ENCODE peak calls at places on chromosomes 7 and 10, in eight cellular contexts. One of them, this sample, is unnamed.
A peak's percentile ranks its signal among the peaks of the same experiment; 100 is the strongest.

GRCh38 chr10:2477154-2477553 is 590.2 kb upstream of the PFKP start:
- DNase-seq in stimulated activated CD4-positive, alpha-beta T cell treated with anti-CD3 and anti-CD28 coated beads, Interleukin-2, amount 100 ng/mL, for 48 hours: no peak
- DNase-seq in IMR-90: no peak
- DNase-seq in NCI-H2081: peak; percentile 18
- DNase-seq in GM23248: no peak
- DNase-seq in HS-5: no peak
- DNase-seq in amniotic epithelial cell: no peak
- DNase-seq in NCI-H2171: peak; percentile 45
- DNase-seq in this sample: no peak

GRCh38 chr7:101990811-101991418 is 173.5 kb downstream of the CUX1 start:
- DNase-seq in stimulated activated CD4-positive, alpha-beta T cell treated with anti-CD3 and anti-CD28 coated beads, Interleukin-2, amount 100 ng/mL, for 48 hours: no peak
- DNase-seq in IMR-90: no peak
- DNase-seq in NCI-H2081: no peak
- DNase-seq in GM23248: no peak
- DNase-seq in HS-5: no peak
- DNase-seq in amniotic epithelial cell: no peak
- DNase-seq in NCI-H2171: no peak
- DNase-seq in this sample: no peak

GRCh38 chr7:19964198-19964597 is 190.8 kb upstream of the TMEM196 start:
- DNase-seq in stimulated activated CD4-positive, alpha-beta T cell treated with anti-CD3 and anti-CD28 coated beads, Interleukin-2, amount 100 ng/mL, for 48 hours: no peak
- DNase-seq in IMR-90: no peak
- DNase-seq in NCI-H2081: no peak
- DNase-seq in GM23248: peak; percentile 88
- DNase-seq in HS-5: no peak
- DNase-seq in amniotic epithelial cell: peak; percentile 55
- DNase-seq in NCI-H2171: no peak
- DNase-seq in this sample: no peak

GRCh38 chr7:79281406-79281805 is 172.1 kb downstream of the MAGI2 start:
- DNase-seq in stimulated activated CD4-positive, alpha-beta T cell treated with anti-CD3 and anti-CD28 coated beads, Interleukin-2, amount 100 ng/mL, for 48 hours: no peak
- DNase-seq in IMR-90: no peak
- DNase-seq in NCI-H2081: no peak
- DNase-seq in GM23248: peak; percentile 36
- DNase-seq in HS-5: no peak
- DNase-seq in amniotic epithelial cell: no peak
- DNase-seq in NCI-H2171: no peak
- DNase-seq in this sample: no peak

GRCh38 chr10:91410638-91411367 is 659 bp downstream of the HECTD2 start:
- DNase-seq in stimulated activated CD4-positive, alpha-beta T cell treated with anti-CD3 and anti-CD28 coated beads, Interleukin-2, amount 100 ng/mL, for 48 hours: no peak
- DNase-seq in IMR-90: peak; percentile 63
- DNase-seq in NCI-H2081: no peak
- DNase-seq in GM23248: peak; percentile 78
- DNase-seq in HS-5: no peak
- DNase-seq in amniotic epithelial cell: peak; percentile 58
- DNase-seq in NCI-H2171: no peak
- DNase-seq in this sample: no peak

GRCh38 chr7:12970626-12971025 is 283.2 kb downstream of the ARL4A start:
- DNase-seq in stimulated activated CD4-positive, alpha-beta T cell treated with anti-CD3 and anti-CD28 coated beads, Interleukin-2, amount 100 ng/mL, for 48 hours: no peak
- DNase-seq in IMR-90: peak; percentile 4
- DNase-seq in NCI-H2081: no peak
- DNase-seq in GM23248: no peak
- DNase-seq in HS-5: no peak
- DNase-seq in amniotic epithelial cell: peak; percentile 10
- DNase-seq in NCI-H2171: no peak
- DNase-seq in this sample: no peak

GRCh38 chr7:67371429-67372305 is 375.0 kb downstream of the TYW1 start:
- DNase-seq in stimulated activated CD4-positive, alpha-beta T cell treated with anti-CD3 and anti-CD28 coated beads, Interleukin-2, amount 100 ng/mL, for 48 hours: peak; percentile 54
- DNase-seq in IMR-90: peak; percentile 66
- DNase-seq in NCI-H2081: peak; percentile 79
- DNase-seq in GM23248: peak; percentile 75
- DNase-seq in HS-5: peak; percentile 26
- DNase-seq in amniotic epithelial cell: peak; percentile 51
- DNase-seq in NCI-H2171: peak; percentile 81
- DNase-seq in this sample: peak; percentile 41

GRCh38 chr7:127375626-127376025 is 16.9 kb downstream of the ZNF800 start:
- DNase-seq in stimulated activated CD4-positive, alpha-beta T cell treated with anti-CD3 and anti-CD28 coated beads, Interleukin-2, amount 100 ng/mL, for 48 hours: no peak
- DNase-seq in IMR-90: no peak
- DNase-seq in NCI-H2081: no peak
- DNase-seq in GM23248: peak; percentile 25
- DNase-seq in HS-5: no peak
- DNase-seq in amniotic epithelial cell: no peak
- DNase-seq in NCI-H2171: no peak
- DNase-seq in this sample: no peak

GRCh38 chr10:33005322-33006282 is 47.6 kb upstream of the ITGB1 start:
- DNase-seq in stimulated activated CD4-positive, alpha-beta T cell treated with anti-CD3 and anti-CD28 coated beads, Interleukin-2, amount 100 ng/mL, for 48 hours: no peak
- DNase-seq in IMR-90: peak; percentile 98
- DNase-seq in NCI-H2081: peak; percentile 37
- DNase-seq in GM23248: peak; percentile 99
- DNase-seq in HS-5: peak; percentile 80
- DNase-seq in amniotic epithelial cell: peak; percentile 99
- DNase-seq in NCI-H2171: no peak
- DNase-seq in this sample: peak; percentile 77

GRCh38 chr10:46550076-46550790 is 6.2 kb downstream of the GPRIN2 start:
- DNase-seq in stimulated activated CD4-positive, alpha-beta T cell treated with anti-CD3 and anti-CD28 coated beads, Interleukin-2, amount 100 ng/mL, for 48 hours: no peak
- DNase-seq in IMR-90: no peak
- DNase-seq in NCI-H2081: no peak
- DNase-seq in GM23248: no peak
- DNase-seq in HS-5: no peak
- DNase-seq in amniotic epithelial cell: no peak
- DNase-seq in NCI-H2171: no peak
- DNase-seq in this sample: peak; percentile 11

GRCh38 chr7:72446566-72447462 is 34.7 kb upstream of the CALN1 start:
- DNase-seq in stimulated activated CD4-positive, alpha-beta T cell treated with anti-CD3 and anti-CD28 coated beads, Interleukin-2, amount 100 ng/mL, for 48 hours: no peak
- DNase-seq in IMR-90: no peak
- DNase-seq in NCI-H2081: no peak
- DNase-seq in GM23248: no peak
- DNase-seq in HS-5: no peak
- DNase-seq in amniotic epithelial cell: no peak
- DNase-seq in NCI-H2171: no peak
- DNase-seq in this sample: no peak

GRCh38 chr7:114865564-114865963 is 56.3 kb upstream of the MDFIC start:
- DNase-seq in stimulated activated CD4-positive, alpha-beta T cell treated with anti-CD3 and anti-CD28 coated beads, Interleukin-2, amount 100 ng/mL, for 48 hours: peak; percentile 54
- DNase-seq in IMR-90: peak; percentile 64
- DNase-seq in NCI-H2081: peak; percentile 14
- DNase-seq in GM23248: peak; percentile 71
- DNase-seq in HS-5: no peak
- DNase-seq in amniotic epithelial cell: peak; percentile 55
- DNase-seq in NCI-H2171: peak; percentile 3
- DNase-seq in this sample: peak; percentile 56

GRCh38 chr7:76396039-76396732 is 13.3 kb downstream of the SSC4D start:
- DNase-seq in stimulated activated CD4-positive, alpha-beta T cell treated with anti-CD3 and anti-CD28 coated beads, Interleukin-2, amount 100 ng/mL, for 48 hours: no peak
- DNase-seq in IMR-90: no peak
- DNase-seq in NCI-H2081: peak; percentile 23
- DNase-seq in GM23248: no peak
- DNase-seq in HS-5: no peak
- DNase-seq in amniotic epithelial cell: no peak
- DNase-seq in NCI-H2171: peak; percentile 44
- DNase-seq in this sample: no peak

GRCh38 chr10:122830965-122831353 is 14.7 kb downstream of the CUZD1 start:
- DNase-seq in stimulated activated CD4-positive, alpha-beta T cell treated with anti-CD3 and anti-CD28 coated beads, Interleukin-2, amount 100 ng/mL, for 48 hours: no peak
- DNase-seq in IMR-90: no peak
- DNase-seq in NCI-H2081: no peak
- DNase-seq in GM23248: no peak
- DNase-seq in HS-5: no peak
- DNase-seq in amniotic epithelial cell: no peak
- DNase-seq in NCI-H2171: no peak
- DNase-seq in this sample: no peak

GRCh38 chr7:126699707-126700106 is 553.0 kb downstream of the GRM8 start:
- DNase-seq in stimulated activated CD4-positive, alpha-beta T cell treated with anti-CD3 and anti-CD28 coated beads, Interleukin-2, amount 100 ng/mL, for 48 hours: no peak
- DNase-seq in IMR-90: no peak
- DNase-seq in NCI-H2081: no peak
- DNase-seq in GM23248: no peak
- DNase-seq in HS-5: no peak
- DNase-seq in amniotic epithelial cell: no peak
- DNase-seq in NCI-H2171: peak; percentile 23
- DNase-seq in this sample: no peak

GRCh38 chr10:31751401-31752080 is 177.1 kb downstream of the ARHGAP12 start:
- DNase-seq in stimulated activated CD4-positive, alpha-beta T cell treated with anti-CD3 and anti-CD28 coated beads, Interleukin-2, amount 100 ng/mL, for 48 hours: no peak
- DNase-seq in IMR-90: no peak
- DNase-seq in NCI-H2081: no peak
- DNase-seq in GM23248: no peak
- DNase-seq in HS-5: no peak
- DNase-seq in amniotic epithelial cell: no peak
- DNase-seq in NCI-H2171: no peak
- DNase-seq in this sample: peak; percentile 48

GRCh38 chr7:17472518-17472917 is 174.1 kb downstream of the AHR start:
- DNase-seq in stimulated activated CD4-positive, alpha-beta T cell treated with anti-CD3 and anti-CD28 coated beads, Interleukin-2, amount 100 ng/mL, for 48 hours: no peak
- DNase-seq in IMR-90: no peak
- DNase-seq in NCI-H2081: no peak
- DNase-seq in GM23248: no peak
- DNase-seq in HS-5: no peak
- DNase-seq in amniotic epithelial cell: no peak
- DNase-seq in NCI-H2171: no peak
- DNase-seq in this sample: no peak

This sample was measured in left colon.